ENCODE peak calls at places on chromosomes 6 and 20, in five cellular contexts. U is endothelial cell, X is brain microvascular endothelial cell, P is neural crest cell, H is body of pancreas. K is an unnamed sample.

GRCh38 chr6:35140991-35141720 is at the start of gene TCP11:
- DNase-seq in U (no peak), X (no peak), P (no peak), H (no peak), K (no peak)

GRCh38 chr6:83696674-83697073 is 12.2 kb downstream of the SNAP91 start:
- DNase-seq in U (no peak), X (no peak), P (no peak), H (no peak), K (no peak)

GRCh38 chr6:43823879-43824740 is 54.1 kb downstream of the VEGFA start:
- DNase-seq in U (no peak), X (no peak), P (no peak), H (peak), K (no peak)

GRCh38 chr6:16676978-16677377 is 84.3 kb downstream of the ATXN1 start:
- DNase-seq in U (no peak), X (peak), P (no peak), H (peak), K (no peak)

GRCh38 chr6:3961581-3962225 is 112.5 kb downstream of the FAM50B start:
- DNase-seq in U (no peak), X (no peak), P (no peak), H (no peak), K (no peak)

GRCh38 chr6:36345681-36346417 is 9.2 kb upstream of the BNIP5 start:
- DNase-seq in U (no peak), X (no peak), P (no peak), H (no peak), K (no peak)

GRCh38 chr20:24781061-24781980 is 167.7 kb upstream of the CST7 start:
- DNase-seq in U (peak), X (no peak), P (no peak), H (peak), K (no peak)

GRCh38 chr6:35146453-35146852 is 5.3 kb upstream of the TCP11 start:
- DNase-seq in U (peak), X (peak), P (peak), H (peak), K (peak)

GRCh38 chr20:18380908-18381529 is 85.8 kb downstream of the DZANK1 start:
- DNase-seq in U (no peak), X (no peak), P (no peak), H (no peak), K (no peak)

GRCh38 chr6:26216886-26217713 is 129.9 kb downstream of the HFE start:
- DNase-seq in U (peak), X (peak), P (peak), H (peak), K (peak)

DNA sequence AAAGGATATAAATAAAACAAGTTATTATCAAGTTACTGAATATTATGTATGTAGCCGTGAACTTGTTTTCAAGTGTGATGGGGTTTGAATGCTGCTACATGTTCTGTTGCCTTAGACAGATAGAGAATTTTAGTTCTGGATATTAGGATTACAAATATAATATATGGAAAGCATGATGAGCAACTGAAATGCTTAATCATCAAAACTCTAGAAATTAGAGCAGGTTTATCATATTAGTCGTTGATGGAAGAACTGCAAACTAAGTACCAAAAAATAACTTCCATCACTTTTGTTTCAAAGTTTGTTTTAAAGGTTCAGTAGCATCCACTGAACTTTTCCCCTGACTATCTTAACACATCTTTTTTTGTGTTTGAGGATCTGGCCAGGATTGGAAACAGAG is 49.1 kb upstream of the CCN2 start:
- DNase-seq in U (no peak), X (no peak), P (no peak), H (no peak), K (no peak)
- TF ChIP-seq CTCF in U (no peak), X (no peak), P (no peak), H (no peak), K (no peak)

GRCh38 chr6:118567974-118568373 is 19.9 kb downstream of the PLN start:
- DNase-seq in U (no peak), X (no peak), P (no peak), H (no peak), K (no peak)

GRCh38 chr6:118562248-118562647 is 14.2 kb downstream of the PLN start:
- DNase-seq in U (no peak), X (no peak), P (no peak), H (no peak), K (no peak)

GRCh38 chr6:118569498-118569897 is 21.4 kb downstream of the PLN start:
- DNase-seq in U (no peak), X (no peak), P (no peak), H (no peak), K (no peak)

GRCh38 chr6:118562959-118563358 is 14.9 kb downstream of the PLN start:
- DNase-seq in U (no peak), X (no peak), P (no peak), H (no peak), K (no peak)

DNA sequence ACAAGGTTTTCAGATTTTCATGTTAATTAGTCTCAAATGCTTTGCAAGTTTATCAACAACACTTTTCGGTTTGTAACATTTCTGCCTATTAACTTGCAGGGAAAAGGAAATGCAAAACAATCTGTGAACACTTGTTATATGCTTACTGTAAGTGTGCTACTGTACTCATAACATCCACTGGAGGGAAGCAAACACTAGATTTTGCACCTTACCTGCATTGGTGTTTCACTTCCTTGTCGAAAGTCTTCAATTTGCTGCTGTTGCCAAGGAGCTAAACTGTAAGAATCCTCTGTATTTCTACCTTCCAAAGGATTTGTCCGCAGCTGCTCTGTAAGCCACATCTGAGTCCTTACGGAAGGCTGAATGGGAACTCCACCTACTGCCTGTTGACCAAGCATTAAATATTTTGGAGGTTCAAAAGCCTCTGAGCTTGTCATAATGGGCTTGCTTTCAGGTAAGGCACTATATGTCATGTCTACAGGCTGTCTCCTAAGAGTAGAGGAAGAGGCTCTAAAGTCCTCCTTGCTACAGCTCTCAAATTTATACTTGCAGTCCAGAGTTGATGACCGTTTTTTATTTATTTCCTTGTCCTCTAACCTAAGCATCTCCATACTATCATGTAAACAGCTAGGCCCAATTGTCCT is 17.3 kb downstream of the PLN start:
- DNase-seq in U (no peak), X (no peak), P (no peak), H (peak), K (no peak)
- TF ChIP-seq CTCF in U (no peak), X (peak), P (peak), H (no peak), K (peak)

GRCh38 chr6:31083742-31084354 is 28.5 kb downstream of the C6orf15 start:
- DNase-seq in U (peak), X (peak), P (peak), H (peak), K (peak)
- TF ChIP-seq CTCF in U (peak), X (peak), P (peak), H (no peak), K (peak)

DNA sequence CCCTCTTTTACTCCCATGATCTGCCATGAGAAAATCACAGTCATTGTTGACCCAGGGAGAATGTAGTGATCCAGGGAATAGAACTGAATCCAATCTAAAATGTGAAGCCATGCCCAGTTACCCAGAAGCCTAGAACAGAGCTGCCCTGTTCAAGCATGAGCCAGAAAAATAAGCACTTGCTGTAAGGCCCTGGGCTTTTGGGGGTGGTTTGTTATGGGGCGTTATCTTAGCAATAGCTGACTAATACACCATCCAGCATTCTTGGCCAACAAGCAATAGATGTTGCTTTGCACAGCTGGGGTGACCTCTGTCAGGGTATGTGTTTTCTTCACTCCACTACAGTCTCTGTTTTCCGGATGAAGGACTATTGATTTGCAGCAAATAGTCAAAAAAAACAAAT is 120.4 kb downstream of the ZFP64 start:
- DNase-seq in U (no peak), X (no peak), P (no peak), H (no peak), K (no peak)
- TF ChIP-seq CTCF in U (no peak), X (no peak), P (no peak), H (no peak), K (no peak)

GRCh38 chr6:170293881-170294755 is 3.2 kb upstream of the DLL1 start:
- DNase-seq in U (no peak), X (no peak), P (no peak), H (no peak), K (no peak)

GRCh38 chr6:170292111-170292777 is 1.4 kb upstream of the DLL1 start:
- DNase-seq in U (no peak), X (no peak), P (no peak), H (no peak), K (no peak)

GRCh38 chr6:170293411-170293844 is 2.5 kb upstream of the DLL1 start:
- DNase-seq in U (no peak), X (no peak), P (no peak), H (no peak), K (no peak)

GRCh38 chr6:170291271-170292110 is 613 bp upstream of the DLL1 start:
- DNase-seq in U (peak), X (no peak), P (peak), H (peak), K (peak)

GRCh38 chr6:170292778-170293164 is 1.9 kb upstream of the DLL1 start:
- DNase-seq in U (no peak), X (no peak), P (no peak), H (no peak), K (no peak)
- TF ChIP-seq CTCF in U (no peak), X (no peak), P (no peak), H (no peak), K (no peak)

GRCh38 chr6:61886608-61887259 is 399.3 kb downstream of the KHDRBS2 start:
- DNase-seq in U (no peak), X (no peak), P (no peak), H (no peak), K (no peak)
- TF ChIP-seq CTCF in U (no peak), X (no peak), P (peak), H (no peak), K (peak)

GRCh38 chr6:27312950-27313271 is 838 bp upstream of the POM121L2 start:
- DNase-seq in U (no peak), X (no peak), P (no peak), H (no peak), K (no peak)
- TF ChIP-seq CTCF in U (peak), X (no peak), P (peak), H (no peak), K (no peak)

DNA sequence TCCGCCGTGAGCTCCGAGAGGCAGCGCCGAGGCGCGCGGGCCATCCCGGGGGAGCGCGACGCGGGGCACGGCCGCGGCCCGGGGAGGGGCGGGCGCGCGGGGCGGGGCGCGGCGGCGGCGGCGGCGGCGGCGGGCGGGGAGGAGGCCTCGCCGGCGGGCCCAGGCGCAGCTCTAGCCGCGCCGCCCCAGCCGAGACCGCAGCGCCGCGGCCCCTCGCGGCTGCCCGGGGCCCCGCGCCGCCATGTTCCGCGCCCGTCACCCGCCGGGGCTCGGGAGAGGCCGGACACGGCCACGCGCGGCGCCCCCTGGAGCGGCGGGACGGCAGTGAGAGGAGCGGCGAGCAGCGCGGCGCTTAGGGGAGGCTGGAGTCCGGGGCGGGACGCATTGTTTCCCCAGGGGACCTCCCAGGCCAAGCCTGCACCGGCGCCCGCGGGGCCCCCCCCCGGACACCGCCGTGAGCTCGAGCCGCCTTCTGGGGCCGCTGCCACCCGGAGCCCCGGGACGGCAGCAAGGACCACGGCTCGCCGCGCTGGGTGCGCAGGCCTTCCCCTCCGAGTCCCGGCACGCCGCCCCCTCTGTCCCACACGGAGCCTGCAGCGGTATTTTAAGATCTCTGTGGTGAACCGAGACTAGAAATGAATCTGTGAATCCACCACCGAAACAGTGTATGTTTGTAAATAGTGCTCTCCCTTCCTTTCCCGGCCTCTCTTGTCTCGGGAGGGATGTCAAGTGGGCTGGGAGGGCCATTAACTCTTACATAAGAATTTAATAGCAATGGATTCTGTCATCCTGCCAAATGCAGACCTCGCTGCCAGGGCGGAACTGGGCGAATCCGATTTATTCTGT is at the start of gene KIF13A:
- DNase-seq in U (peak), X (peak), P (peak), H (peak), K (peak)
- TF ChIP-seq CTCF in U (no peak), X (peak), P (peak), H (peak), K (peak)

GRCh38 chr6:53011993-53012392 is 16.9 kb upstream of the GSTA4 start:
- DNase-seq in U (no peak), X (no peak), P (no peak), H (no peak), K (no peak)
- TF ChIP-seq CTCF in U (no peak), X (no peak), P (no peak), H (no peak), K (no peak)

DNA sequence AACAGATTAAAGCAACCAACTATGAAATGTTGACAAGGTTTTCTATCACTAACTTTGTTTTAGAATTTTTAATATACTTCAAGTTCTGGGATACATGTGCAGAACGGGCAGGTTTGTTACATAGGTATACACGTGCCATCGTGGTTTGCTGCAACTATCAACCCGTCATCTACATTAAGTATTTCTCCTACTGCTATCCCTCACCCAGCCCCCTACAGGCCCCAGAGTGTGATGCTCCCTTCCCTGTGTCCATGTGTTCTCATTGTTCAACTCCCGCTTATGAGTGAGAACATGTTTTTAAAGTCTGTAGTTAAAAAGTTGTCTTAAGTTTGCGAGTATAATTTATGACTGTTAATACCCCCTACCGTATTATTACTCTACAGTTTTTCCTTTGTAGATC is 844.3 kb upstream of the MANEA start:
- DNase-seq in U (no peak), X (no peak), P (no peak), H (no peak), K (no peak)
- TF ChIP-seq CTCF in U (no peak), X (no peak), P (no peak), H (no peak), K (peak)